ENCODE peak calls at places on chromosomes 1 and 21, in six cellular contexts. One of them, this sample, is unnamed.

GRCh38 chr1:212458817-212459216 is 26.1 kb downstream of the NENF start:
- DNase-seq in aorta: peak; percentile 43
- DNase-seq in activated CD4-positive, alpha-beta T cell treated with anti-CD3 and anti-CD28 coated beads, Interleukin-2, amount 50 U/mL, for 4 hours: no peak
- DNase-seq in NCI-H1092 treated with DMSO at 0.1 percent for 48 hours: no peak
- DNase-seq in ELF-1: no peak
- DNase-seq in HuH-7.5: no peak
- DNase-seq in this sample: no peak

GRCh38 chr1:53783056-53783455 is 44.1 kb upstream of the GLIS1 start:
- DNase-seq in aorta: no peak
- DNase-seq in activated CD4-positive, alpha-beta T cell treated with anti-CD3 and anti-CD28 coated beads, Interleukin-2, amount 50 U/mL, for 4 hours: no peak
- DNase-seq in NCI-H1092 treated with DMSO at 0.1 percent for 48 hours: no peak
- DNase-seq in ELF-1: no peak
- DNase-seq in HuH-7.5: no peak
- DNase-seq in this sample: no peak

GRCh38 chr1:101291562-101292035 is 54.8 kb downstream of the S1PR1 start:
- DNase-seq in aorta: no peak
- DNase-seq in activated CD4-positive, alpha-beta T cell treated with anti-CD3 and anti-CD28 coated beads, Interleukin-2, amount 50 U/mL, for 4 hours: no peak
- DNase-seq in NCI-H1092 treated with DMSO at 0.1 percent for 48 hours: no peak
- DNase-seq in ELF-1: peak; percentile 16
- DNase-seq in HuH-7.5: peak; percentile 26
- DNase-seq in this sample: no peak

GRCh38 chr1:42931108-42931539 is 27.5 kb downstream of the SLC2A1 start:
- DNase-seq in aorta: no peak
- DNase-seq in activated CD4-positive, alpha-beta T cell treated with anti-CD3 and anti-CD28 coated beads, Interleukin-2, amount 50 U/mL, for 4 hours: peak; percentile 35
- DNase-seq in NCI-H1092 treated with DMSO at 0.1 percent for 48 hours: peak; percentile 6
- DNase-seq in ELF-1: peak; percentile 67
- DNase-seq in HuH-7.5: peak; percentile 81
- DNase-seq in this sample: peak; percentile 53

GRCh38 chr1:101820080-101820479 is 176.6 kb downstream of the OLFM3 start:
- DNase-seq in aorta: no peak
- DNase-seq in activated CD4-positive, alpha-beta T cell treated with anti-CD3 and anti-CD28 coated beads, Interleukin-2, amount 50 U/mL, for 4 hours: no peak
- DNase-seq in NCI-H1092 treated with DMSO at 0.1 percent for 48 hours: peak; percentile 33
- DNase-seq in ELF-1: peak; percentile 7
- DNase-seq in HuH-7.5: no peak
- DNase-seq in this sample: peak; percentile 17

GRCh38 chr21:21205604-21206003 is 207.4 kb downstream of the NCAM2 start:
- DNase-seq in aorta: no peak
- DNase-seq in activated CD4-positive, alpha-beta T cell treated with anti-CD3 and anti-CD28 coated beads, Interleukin-2, amount 50 U/mL, for 4 hours: no peak
- DNase-seq in NCI-H1092 treated with DMSO at 0.1 percent for 48 hours: no peak
- DNase-seq in ELF-1: no peak
- DNase-seq in HuH-7.5: no peak
- DNase-seq in this sample: no peak

GRCh38 chr1:40980068-40980452 is 564 bp downstream of the CTPS1 start:
- DNase-seq in aorta: no peak
- DNase-seq in activated CD4-positive, alpha-beta T cell treated with anti-CD3 and anti-CD28 coated beads, Interleukin-2, amount 50 U/mL, for 4 hours: no peak
- DNase-seq in NCI-H1092 treated with DMSO at 0.1 percent for 48 hours: no peak
- DNase-seq in ELF-1: no peak
- DNase-seq in HuH-7.5: peak; percentile 38
- DNase-seq in this sample: no peak

GRCh38 chr1:52709016-52709415 is 10.9 kb upstream of the COA7 start:
- DNase-seq in aorta: no peak
- DNase-seq in activated CD4-positive, alpha-beta T cell treated with anti-CD3 and anti-CD28 coated beads, Interleukin-2, amount 50 U/mL, for 4 hours: no peak
- DNase-seq in NCI-H1092 treated with DMSO at 0.1 percent for 48 hours: no peak
- DNase-seq in ELF-1: no peak
- DNase-seq in HuH-7.5: no peak
- DNase-seq in this sample: no peak

GRCh38 chr1:209428241-209428921 is 155.1 kb upstream of the CAMK1G start:
- DNase-seq in aorta: no peak
- DNase-seq in activated CD4-positive, alpha-beta T cell treated with anti-CD3 and anti-CD28 coated beads, Interleukin-2, amount 50 U/mL, for 4 hours: no peak
- DNase-seq in NCI-H1092 treated with DMSO at 0.1 percent for 48 hours: no peak
- DNase-seq in ELF-1: peak; percentile 95
- DNase-seq in HuH-7.5: no peak
- DNase-seq in this sample: no peak

GRCh38 chr1:942411-942821 is 16.6 kb downstream of the NOC2L start:
- DNase-seq in aorta: no peak
- DNase-seq in activated CD4-positive, alpha-beta T cell treated with anti-CD3 and anti-CD28 coated beads, Interleukin-2, amount 50 U/mL, for 4 hours: no peak
- DNase-seq in NCI-H1092 treated with DMSO at 0.1 percent for 48 hours: no peak
- DNase-seq in ELF-1: no peak
- DNase-seq in HuH-7.5: no peak
- DNase-seq in this sample: no peak

GRCh38 chr1:39360726-39361125 is 130.7 kb upstream of the BMP8A start:
- DNase-seq in aorta: no peak
- DNase-seq in activated CD4-positive, alpha-beta T cell treated with anti-CD3 and anti-CD28 coated beads, Interleukin-2, amount 50 U/mL, for 4 hours: no peak
- DNase-seq in NCI-H1092 treated with DMSO at 0.1 percent for 48 hours: no peak
- DNase-seq in ELF-1: no peak
- DNase-seq in HuH-7.5: no peak
- DNase-seq in this sample: peak; percentile 5

GRCh38 chr1:64471218-64471719 is 1.3 kb downstream of the CACHD1 start:
- DNase-seq in aorta: peak; percentile 81
- DNase-seq in activated CD4-positive, alpha-beta T cell treated with anti-CD3 and anti-CD28 coated beads, Interleukin-2, amount 50 U/mL, for 4 hours: no peak
- DNase-seq in NCI-H1092 treated with DMSO at 0.1 percent for 48 hours: no peak
- DNase-seq in ELF-1: peak; percentile 65
- DNase-seq in HuH-7.5: peak; percentile 57
- DNase-seq in this sample: peak; percentile 54

GRCh38 chr1:32406629-32407111 is 12.4 kb upstream of the BSDC1 start:
- DNase-seq in aorta: no peak
- DNase-seq in activated CD4-positive, alpha-beta T cell treated with anti-CD3 and anti-CD28 coated beads, Interleukin-2, amount 50 U/mL, for 4 hours: no peak
- DNase-seq in NCI-H1092 treated with DMSO at 0.1 percent for 48 hours: no peak
- DNase-seq in ELF-1: no peak
- DNase-seq in HuH-7.5: no peak
- DNase-seq in this sample: no peak

GRCh38 chr21:32611471-32611997 is 643 bp downstream of the CFAP298 start:
- DNase-seq in aorta: no peak
- DNase-seq in activated CD4-positive, alpha-beta T cell treated with anti-CD3 and anti-CD28 coated beads, Interleukin-2, amount 50 U/mL, for 4 hours: peak; percentile 19
- DNase-seq in NCI-H1092 treated with DMSO at 0.1 percent for 48 hours: no peak
- DNase-seq in ELF-1: peak; percentile 15
- DNase-seq in HuH-7.5: no peak
- DNase-seq in this sample: peak; percentile 56

GRCh38 chr1:160377585-160378206 is 10.8 kb downstream of the NHLH1 start:
- DNase-seq in aorta: no peak
- DNase-seq in activated CD4-positive, alpha-beta T cell treated with anti-CD3 and anti-CD28 coated beads, Interleukin-2, amount 50 U/mL, for 4 hours: no peak
- DNase-seq in NCI-H1092 treated with DMSO at 0.1 percent for 48 hours: no peak
- DNase-seq in ELF-1: no peak
- DNase-seq in HuH-7.5: no peak
- DNase-seq in this sample: no peak

GRCh38 chr1:162899422-162900168 is 38.6 kb upstream of the CCDC190 start:
- DNase-seq in aorta: no peak
- DNase-seq in activated CD4-positive, alpha-beta T cell treated with anti-CD3 and anti-CD28 coated beads, Interleukin-2, amount 50 U/mL, for 4 hours: no peak
- DNase-seq in NCI-H1092 treated with DMSO at 0.1 percent for 48 hours: no peak
- DNase-seq in ELF-1: no peak
- DNase-seq in HuH-7.5: no peak
- DNase-seq in this sample: no peak

GRCh38 chr1:27724961-27725373 is 794 bp upstream of the FAM76A start:
- DNase-seq in aorta: peak; percentile 75
- DNase-seq in activated CD4-positive, alpha-beta T cell treated with anti-CD3 and anti-CD28 coated beads, Interleukin-2, amount 50 U/mL, for 4 hours: no peak
- DNase-seq in NCI-H1092 treated with DMSO at 0.1 percent for 48 hours: peak; percentile 71
- DNase-seq in ELF-1: no peak
- DNase-seq in HuH-7.5: no peak
- DNase-seq in this sample: no peak